ENCODE peak calls at places on chromosomes 11 and 22, in eight cellular contexts. J is adipocyte, K is colonic mucosa, Y is ovary, O is spleen, H is IMR-90, B is astrocyte, Z is GM23248. A is an unnamed sample.

GRCh38 chr11:47616726-47617416 is 22.7 kb upstream of the C1QTNF4 start:
- DNase-seq in K (peak; percentile 38), Y (peak; percentile 70), Z (peak; percentile 87), H (peak; percentile 85), B (peak; percentile 52), J (peak; percentile 90), O (no peak), A (no peak)

GRCh38 chr11:34986883-34987525 is 70.6 kb downstream of the PDHX start:
- DNase-seq in B (no peak), K (no peak), Z (no peak), J (no peak), H (no peak), O (no peak), Y (no peak), A (no peak)

GRCh38 chr11:120400564-120401364 is 64.6 kb downstream of the ARHGEF12 start:
- DNase-seq in B (peak; percentile 98), Y (no peak), K (peak; percentile 43), O (no peak), J (peak; percentile 97), Z (peak; percentile 97), H (peak; percentile 99), A (no peak)

GRCh38 chr11:10309163-10310093 is 4.6 kb downstream of the ADM start:
- DNase-seq in J (peak; percentile 89), O (peak; percentile 75), Y (peak; percentile 65), K (peak; percentile 78), H (peak; percentile 92), B (peak; percentile 61), Z (peak; percentile 79), A (no peak)

GRCh38 chr11:96470521-96470920 is 80.7 kb downstream of the JRKL start:
- DNase-seq in Y (no peak), Z (peak; percentile 24), K (no peak), J (no peak), H (no peak), O (no peak), B (no peak), A (no peak)

GRCh38 chr22:21754523-21755128 is 19.0 kb upstream of the YPEL1 start:
- DNase-seq in J (no peak), H (peak; percentile 12), Z (peak; percentile 44), Y (peak; percentile 53), K (peak; percentile 40), O (peak; percentile 75), B (no peak), A (no peak)

GRCh38 chr11:57499983-57500461 is 15.5 kb downstream of the SLC43A1 start:
- DNase-seq in Z (no peak), Y (no peak), O (no peak), B (no peak), H (no peak), J (no peak), K (no peak), A (no peak)

GRCh38 chr11:12863605-12864121 is 145.5 kb upstream of the RASSF10 start:
- DNase-seq in B (no peak), K (no peak), Y (no peak), Z (no peak), J (no peak), O (no peak), H (no peak), A (no peak)

GRCh38 chr22:20647586-20648305 is 126.2 kb upstream of the SERPIND1 start:
- DNase-seq in K (no peak), Y (no peak), Z (no peak), H (no peak), J (no peak), O (no peak), B (no peak), A (no peak)

GRCh38 chr11:125170001-125170405 is 5.5 kb downstream of the PKNOX2 start:
- DNase-seq in K (no peak), O (peak; percentile 41), H (peak; percentile 19), Z (no peak), B (no peak), Y (no peak), J (no peak), A (no peak)

GRCh38 chr11:6812391-6813005 is 13.0 kb upstream of the OR6A2 start:
- DNase-seq in B (peak; percentile 7), Z (peak; percentile 54), Y (no peak), J (peak; percentile 70), K (peak; percentile 29), O (no peak), H (peak; percentile 34), A (no peak)

GRCh38 chr11:124946735-124947141 is 7.3 kb upstream of the CCDC15 start:
- DNase-seq in K (no peak), J (peak; percentile 44), O (no peak), Y (no peak), H (peak; percentile 40), B (no peak), Z (peak; percentile 45), A (no peak)

GRCh38 chr11:2298795-2299747 is 2.6 kb downstream of the C11orf21 start:
- DNase-seq in J (no peak), H (no peak), B (no peak), O (peak; percentile 80), K (peak; percentile 38), Z (no peak), Y (no peak), A (peak; percentile 2)

GRCh38 chr11:64864135-64864472 is 14.3 kb downstream of the EHD1 start:
- DNase-seq in Y (no peak), B (no peak), K (no peak), Z (no peak), O (peak; percentile 80), H (no peak), J (no peak), A (no peak)

GRCh38 chr11:64203421-64204079 is 3.0 kb upstream of the FERMT3 start:
- DNase-seq in K (no peak), H (no peak), B (no peak), O (no peak), Z (no peak), Y (no peak), J (no peak), A (no peak)

GRCh38 chr11:128824199-128825049 is 42.7 kb downstream of the KCNJ1 start:
- DNase-seq in J (no peak), Z (peak; percentile 39), Y (peak; percentile 53), O (no peak), H (no peak), K (no peak), B (no peak), A (no peak)

GRCh38 chr11:79082920-79083319 is 357.9 kb downstream of the TENM4 start:
- DNase-seq in J (no peak), H (no peak), O (no peak), B (no peak), Y (no peak), K (no peak), Z (no peak), A (no peak)

GRCh38 chr11:69551963-69552362 is 70.5 kb downstream of the LINC01488 start:
- DNase-seq in O (no peak), B (no peak), K (no peak), Z (no peak), J (no peak), H (no peak), Y (no peak), A (no peak)

GRCh38 chr11:94511932-94512781 is at the start of gene C11orf97:
- DNase-seq in H (peak; percentile 30), B (no peak), Z (peak; percentile 71), K (peak; percentile 63), J (peak; percentile 68), Y (peak; percentile 69), O (peak; percentile 88), A (peak; percentile 14)

DNA sequence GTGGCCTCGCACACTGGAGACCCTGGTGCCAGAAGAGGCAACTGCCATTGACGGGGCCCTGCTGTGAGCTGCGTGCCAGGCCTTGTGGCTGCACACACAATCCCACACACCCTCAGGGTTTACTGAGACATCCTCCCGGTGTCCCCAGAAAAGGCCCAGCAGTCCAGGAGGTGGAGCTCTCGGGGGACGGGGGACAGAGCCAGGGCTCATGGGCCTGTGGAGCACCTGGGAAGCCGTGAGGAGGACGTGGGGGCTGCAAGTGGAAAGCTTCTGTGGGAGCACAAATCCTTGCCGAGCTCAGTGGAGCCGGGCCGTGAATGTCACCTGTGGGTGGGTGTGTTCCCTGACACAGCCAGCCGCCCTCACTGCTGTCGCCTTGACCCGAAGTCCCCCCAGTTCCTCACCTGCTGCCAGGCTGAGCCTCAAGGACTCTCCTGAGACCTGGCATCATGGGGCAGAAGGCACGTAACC is 609.7 kb downstream of the TBC1D22A start:
- DNase-seq in J (no peak), Z (no peak), Y (no peak), B (no peak), H (no peak), O (peak; percentile 51), K (no peak), A (no peak)
- H3K9me3 ChIP-seq in J (no peaks in the 10 kb centered on the region), Z (no peaks in the 10 kb centered on the region), Y (no peaks in the 10 kb centered on the region), B (no peaks in the 10 kb centered on the region), H (peaks cover 6% of the 10 kb centered on the region), O (no peaks in the 10 kb centered on the region), K (no peaks in the 10 kb centered on the region), A (no peaks in the 10 kb centered on the region)

GRCh38 chr22:47401976-47402770 is 639.7 kb downstream of the TBC1D22A start:
- DNase-seq in J (no peak), Z (peak; percentile 8), H (no peak), B (no peak), Y (no peak), K (no peak), O (no peak), A (no peak)
- H3K9me3 ChIP-seq in J (no peaks in the 10 kb centered on the region), Z (no peaks in the 10 kb centered on the region), H (peaks cover 22% of the 10 kb centered on the region), B (no peaks in the 10 kb centered on the region), Y (no peaks in the 10 kb centered on the region), K (no peaks in the 10 kb centered on the region), O (no peaks in the 10 kb centered on the region), A (no peaks in the 10 kb centered on the region)

GRCh38 chr22:48889887-48890692 is 937.6 kb downstream of the BRD1 start:
- DNase-seq in K (peak; percentile 12), J (no peak), B (no peak), H (no peak), Z (no peak), O (peak; percentile 49), Y (no peak), A (no peak)

GRCh38 chr22:48887394-48888332 is 940.0 kb downstream of the BRD1 start:
- DNase-seq in Z (no peak), Y (no peak), K (no peak), H (no peak), B (no peak), J (no peak), O (no peak), A (no peak)

GRCh38 chr22:48890693-48891554 is 936.7 kb downstream of the BRD1 start:
- DNase-seq in K (peak; percentile 5), Z (no peak), J (no peak), H (no peak), Y (no peak), O (peak; percentile 22), B (no peak), A (no peak)

GRCh38 chr22:48888466-48889208 is 939.0 kb downstream of the BRD1 start:
- DNase-seq in Y (no peak), O (peak; percentile 16), H (no peak), Z (no peak), J (no peak), K (no peak), B (no peak), A (no peak)

GRCh38 chr22:48889209-48889830 is 938.4 kb downstream of the BRD1 start:
- DNase-seq in B (no peak), Z (no peak), H (no peak), J (no peak), K (no peak), Y (no peak), O (peak; percentile 59), A (no peak)
- H3K9me3 ChIP-seq in B (peaks cover 8% of the 10 kb centered on the region), Z (no peaks in the 10 kb centered on the region), H (peaks cover 64% of the 10 kb centered on the region), J (peaks cover 8% of the 10 kb centered on the region), K (no peaks in the 10 kb centered on the region), Y (no peaks in the 10 kb centered on the region), O (peaks cover 9% of the 10 kb centered on the region), A (no peaks in the 10 kb centered on the region)

DNA sequence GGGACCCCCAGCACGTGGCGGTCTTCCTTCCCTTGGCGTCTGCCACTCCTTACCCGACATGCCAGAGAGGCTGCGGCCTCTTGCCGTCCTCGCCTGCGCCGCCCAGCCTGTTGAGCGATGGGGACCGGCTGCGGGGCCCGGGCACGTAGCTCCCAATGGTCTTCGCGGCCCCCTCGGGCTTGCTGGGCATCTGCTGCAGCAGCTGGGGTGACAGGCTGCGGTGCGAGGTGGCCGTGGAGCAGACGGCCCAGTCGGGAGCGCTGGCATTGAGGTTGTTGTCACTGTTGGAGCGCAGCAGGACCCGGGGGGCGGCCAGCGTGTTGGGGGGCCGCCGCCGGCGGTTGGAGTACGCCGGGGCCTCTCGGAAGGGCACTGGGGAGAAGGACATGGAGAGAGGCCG is 422.0 kb downstream of the CTTN start:
- DNase-seq in Y (no peak), K (no peak), O (no peak), J (no peak), B (no peak), H (no peak), Z (no peak), A (no peak)
- H3K9me3 ChIP-seq in Y (no peaks in the 10 kb centered on the region), K (no peaks in the 10 kb centered on the region), O (no peaks in the 10 kb centered on the region), J (no peaks in the 10 kb centered on the region), B (no peaks in the 10 kb centered on the region), H (no peaks in the 10 kb centered on the region), Z (no peaks in the 10 kb centered on the region), A (no peaks in the 10 kb centered on the region)